ENCODE peak calls at places on chromosomes 2 and 18, in five cellular contexts. Q is neural crest cell, U is A172, D is posterior vena cava, A is heart right ventricle. V is an unnamed sample.

GRCh38 chr2:96321230-96322103 is 3.6 kb upstream of the ITPRIPL1 start:
- DNase-seq in D (peak; percentile 86), Q (peak; percentile 52), A (peak; percentile 71), U (peak; percentile 40), V (peak; percentile 82)

GRCh38 chr2:45315881-45316280 is 295.2 kb downstream of the SRBD1 start:
- DNase-seq in D (no peak), A (no peak), Q (no peak), U (no peak), V (no peak)

GRCh38 chr2:216685327-216685875 is 9.9 kb downstream of the IGFBP5 start:
- DNase-seq in D (no peak), A (no peak), U (no peak), Q (no peak), V (no peak)

GRCh38 chr2:151522556-151522955 is 112.9 kb downstream of the RIF1 start:
- DNase-seq in Q (no peak), U (no peak), A (no peak), D (no peak), V (no peak)

GRCh38 chr2:229154381-229154780 is 116.7 kb downstream of the PID1 start:
- DNase-seq in A (no peak), D (no peak), U (peak; percentile 91), Q (no peak), V (no peak)

GRCh38 chr2:132564065-132564464 is 105.9 kb downstream of the LYPD1 start:
- DNase-seq in Q (no peak), A (no peak), D (no peak), U (no peak), V (no peak)

GRCh38 chr18:32469691-32470131 is 971 bp downstream of the GAREM1 start:
- DNase-seq in Q (no peak), U (no peak), A (no peak), D (no peak), V (no peak)

GRCh38 chr18:26909599-26910290 is 44.2 kb upstream of the AQP4 start:
- DNase-seq in Q (no peak), D (no peak), A (no peak), U (no peak), V (no peak)

GRCh38 chr18:49055787-49056186 is 105.0 kb upstream of the SMAD7 start:
- DNase-seq in Q (no peak), A (peak; percentile 54), D (peak; percentile 93), U (peak; percentile 68), V (peak; percentile 5)

GRCh38 chr2:228367356-228367755 is 185.9 kb upstream of the SPHKAP start:
- DNase-seq in A (no peak), D (no peak), Q (no peak), U (no peak), V (no peak)

GRCh38 chr2:7795358-7796199 is 878.4 kb downstream of the RNF144A start:
- DNase-seq in U (no peak), D (no peak), A (no peak), Q (no peak), V (no peak)

GRCh38 chr2:71672640-71673401 is 219.5 kb downstream of the DYSF start:
- DNase-seq in D (peak; percentile 69), A (no peak), U (no peak), Q (no peak), V (no peak)

V was measured in GM12878.